ENCODE peak calls at places on chromosomes 6 and 20, in nine cellular contexts. V is AG10803; R is B cell; O is NCI-H510A treated with DMSO at 0.1 percent for 48 hours; E is activated CD4-positive, alpha-beta memory T cell treated with anti-CD3 and anti-CD28 coated beads for 36 hours; C is A172; S is pons; U is occipital lobe; X is brain microvascular endothelial cell. H is an unnamed sample.

GRCh38 chr20:25227317-25227831 is 20.5 kb upstream of the PYGB start:
- DNase-seq in X (peak), S (no peak), V (peak), O (no peak), E (no peak), C (peak), U (no peak), R (no peak), H (no peak)

GRCh38 chr6:7933794-7934193 is 23.2 kb upstream of the TXNDC5 start:
- DNase-seq in V (no peak), S (peak), U (no peak), C (no peak), X (no peak), O (no peak), R (no peak), E (no peak), H (no peak)

GRCh38 chr20:38139919-38140753 is 24.9 kb downstream of the TGM2 start:
- DNase-seq in X (peak), U (no peak), E (no peak), O (peak), R (no peak), S (no peak), C (peak), V (no peak), H (no peak)

GRCh38 chr6:80690611-80691090 is 584.2 kb downstream of the BCKDHB start:
- DNase-seq in R (no peak), U (no peak), C (no peak), X (no peak), V (peak), S (peak), E (no peak), O (no peak), H (no peak)

GRCh38 chr6:38681850-38682249 is 21.1 kb downstream of the GLO1 start:
- DNase-seq in R (no peak), U (no peak), S (no peak), X (no peak), V (no peak), E (no peak), O (no peak), C (no peak), H (no peak)

GRCh38 chr20:10453241-10453640 is 18.1 kb downstream of the SLX4IP start:
- DNase-seq in C (no peak), R (no peak), V (no peak), X (no peak), E (peak), U (no peak), S (peak), O (no peak), H (no peak)

GRCh38 chr6:55009114-55009513 is 162.5 kb downstream of the FAM83B start:
- DNase-seq in S (no peak), V (no peak), R (no peak), U (no peak), C (no peak), O (no peak), X (no peak), E (no peak), H (no peak)

GRCh38 chr6:128241221-128241620 is 279.2 kb downstream of the PTPRK start:
- DNase-seq in X (no peak), V (no peak), O (no peak), E (no peak), U (no peak), S (no peak), C (no peak), R (peak), H (no peak)

GRCh38 chr20:12566596-12566995 is 442.2 kb upstream of the SPTLC3 start:
- DNase-seq in O (no peak), V (no peak), R (no peak), E (no peak), X (no peak), C (no peak), S (no peak), U (no peak), H (no peak)

GRCh38 chr6:19356692-19357091 is 480.5 kb upstream of the ID4 start:
- DNase-seq in C (no peak), S (no peak), X (no peak), R (no peak), V (peak), O (no peak), E (no peak), U (no peak), H (no peak)

GRCh38 chr6:5395719-5396118 is 134.4 kb downstream of the FARS2 start:
- DNase-seq in U (no peak), X (no peak), C (no peak), O (no peak), R (no peak), E (no peak), V (no peak), S (no peak), H (no peak)

GRCh38 chr20:16100111-16100510 is 473.1 kb downstream of the KIF16B start:
- DNase-seq in X (no peak), V (no peak), E (no peak), C (no peak), S (no peak), R (no peak), U (no peak), O (no peak), H (no peak)

GRCh38 chr6:161215193-161215592 is 58.7 kb downstream of the AGPAT4 start:
- DNase-seq in S (no peak), X (peak), V (peak), C (peak), E (no peak), R (no peak), U (no peak), O (no peak), H (no peak)

GRCh38 chr6:158758941-158759479 is 60.2 kb downstream of the EZR start:
- DNase-seq in U (no peak), O (peak), E (no peak), C (no peak), R (no peak), V (no peak), X (no peak), S (no peak), H (no peak)

GRCh38 chr6:3022765-3023662 is 23.3 kb downstream of the NQO2 start:
- DNase-seq in R (no peak), C (peak), S (no peak), X (peak), E (peak), V (peak), U (no peak), O (peak), H (no peak)

GRCh38 chr6:165704001-165704748 is 41.1 kb upstream of the PDE10A start:
- DNase-seq in S (peak), V (no peak), E (no peak), R (no peak), O (no peak), U (peak), X (peak), C (no peak), H (no peak)

GRCh38 chr6:46044876-46045617 is 29.4 kb upstream of the CLIC5 start:
- DNase-seq in C (peak), O (no peak), S (no peak), U (no peak), R (no peak), X (peak), V (peak), E (peak), H (no peak)

GRCh38 chr6:113879186-113880096 is 22.3 kb downstream of the MARCKS start:
- DNase-seq in E (peak), V (peak), U (no peak), O (peak), R (peak), S (peak), C (peak), X (peak), H (no peak)

GRCh38 chr20:52915564-52915963 is 56.6 kb upstream of the TSHZ2 start:
- DNase-seq in X (no peak), U (no peak), E (no peak), C (no peak), O (no peak), S (no peak), R (no peak), V (no peak), H (no peak)

H was measured in T-helper 22 cell.